ENCODE peak calls at places on chromosome 5, in eight cellular contexts. F, W, Z, C, L, M, D and N are unnamed samples.
A peak's percentile ranks its signal among the peaks of the same experiment; 100 is the strongest.

GRCh38 chr5:155080721-155081120 is 67.2 kb downstream of the KIF4B start:
- DNase-seq in F (no peak), W (no peak), Z (no peak), C (no peak), L (no peak), M (no peak), D (no peak), N (no peak)

GRCh38 chr5:54942064-54942778 is 43.2 kb downstream of the ESM1 start:
- DNase-seq in F (no peak), W (no peak), Z (no peak), C (no peak), L (no peak), M (no peak), D (no peak), N (no peak)

GRCh38 chr5:140111043-140111858 is 2.7 kb upstream of the PURA start:
- DNase-seq in F (no peak), W (no peak), Z (no peak), C (no peak), L (no peak), M (peak; percentile 6), D (no peak), N (no peak)

GRCh38 chr5:458547-459353 is 15.8 kb downstream of the EXOC3 start:
- DNase-seq in F (no peak), W (no peak), Z (peak; percentile 69), C (peak; percentile 80), L (no peak), M (no peak), D (no peak), N (peak; percentile 61)

GRCh38 chr5:14036947-14037346 is 92.5 kb upstream of the DNAH5 start:
- DNase-seq in F (no peak), W (no peak), Z (no peak), C (peak; percentile 26), L (no peak), M (no peak), D (no peak), N (no peak)

GRCh38 chr5:2797981-2798380 is 46.5 kb upstream of the IRX2 start:
- DNase-seq in F (no peak), W (no peak), Z (no peak), C (peak; percentile 68), L (no peak), M (no peak), D (no peak), N (no peak)

GRCh38 chr5:166710275-166710674 is 1581.2 kb upstream of the WWC1 start:
- DNase-seq in F (no peak), W (no peak), Z (no peak), C (no peak), L (no peak), M (no peak), D (no peak), N (no peak)

GRCh38 chr5:179915406-179915935 is 7.8 kb upstream of the TBC1D9B start:
- DNase-seq in F (no peak), W (no peak), Z (no peak), C (no peak), L (no peak), M (no peak), D (no peak), N (no peak)

GRCh38 chr5:997001-997474 is 11.6 kb upstream of the NKD2 start:
- DNase-seq in F (no peak), W (no peak), Z (no peak), C (no peak), L (no peak), M (no peak), D (no peak), N (peak; percentile 59)

GRCh38 chr5:159552751-159553150 is 222.5 kb upstream of the IL12B start:
- DNase-seq in F (no peak), W (no peak), Z (no peak), C (no peak), L (no peak), M (no peak), D (no peak), N (no peak)

GRCh38 chr5:30866142-30866541 is 327.3 kb upstream of the CDH6 start:
- DNase-seq in F (no peak), W (no peak), Z (no peak), C (no peak), L (no peak), M (no peak), D (no peak), N (no peak)

GRCh38 chr5:11182441-11183080 is 421.5 kb upstream of the DAP start:
- DNase-seq in F (no peak), W (no peak), Z (peak; percentile 51), C (no peak), L (no peak), M (peak; percentile 49), D (no peak), N (no peak)
- TF ChIP-seq CTCF in F (peak; percentile 55), W (no peak), Z (peak; percentile 32), C (peak; percentile 56), L (peak; percentile 15), M (peak; percentile 12), D (peak; percentile 17), N (no peak)

DNA sequence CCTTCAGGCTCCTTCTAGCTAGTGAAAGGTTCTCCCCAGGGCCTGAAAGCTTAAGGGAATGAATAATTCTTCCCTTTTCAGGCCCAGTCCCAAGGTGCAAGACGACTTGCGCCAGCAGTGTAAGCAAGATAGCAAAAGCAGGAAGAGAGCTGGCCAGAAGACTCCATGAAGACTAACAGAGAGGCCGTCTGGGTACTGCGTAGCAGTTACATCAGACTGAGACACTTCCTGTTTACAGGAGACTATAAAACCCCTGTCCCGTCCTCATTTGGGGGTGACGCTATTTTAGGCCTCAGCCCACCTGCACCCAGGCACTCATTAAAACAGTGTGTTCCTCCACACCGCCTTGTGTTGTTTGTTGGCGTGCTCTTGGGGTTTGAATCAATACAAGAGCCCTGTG is 90.8 kb upstream of the MOCS2 start:
- DNase-seq in F (no peak), W (no peak), Z (no peak), C (no peak), L (no peak), M (no peak), D (no peak), N (no peak)
- TF ChIP-seq CTCF in F (no peak), W (no peak), Z (no peak), C (no peak), L (no peak), M (no peak), D (no peak), N (no peak)

DNA sequence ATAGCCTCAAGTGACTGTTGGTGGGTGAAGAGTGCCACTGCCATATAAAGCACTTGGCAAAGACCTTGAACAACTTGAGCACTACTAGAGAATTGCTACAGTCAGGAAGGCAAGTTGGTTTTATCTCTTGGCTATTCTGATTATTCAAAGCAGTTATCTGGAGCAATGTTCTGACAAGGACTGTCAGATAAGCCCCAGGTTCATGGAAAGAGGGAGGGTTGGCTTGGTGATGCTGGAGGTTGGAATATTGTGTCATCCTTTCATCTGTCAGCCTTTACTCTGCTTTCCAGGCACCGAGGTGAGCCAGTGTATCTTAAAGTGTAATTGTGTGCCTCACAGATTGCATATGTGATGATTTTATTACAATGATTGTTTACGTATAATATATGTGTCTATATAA is 548.4 kb upstream of the ZNF608 start:
- DNase-seq in F (no peak), W (no peak), Z (no peak), C (no peak), L (no peak), M (no peak), D (no peak), N (no peak)
- TF ChIP-seq CTCF in F (no peak), W (no peak), Z (no peak), C (no peak), L (no peak), M (no peak), D (no peak), N (no peak)

DNA sequence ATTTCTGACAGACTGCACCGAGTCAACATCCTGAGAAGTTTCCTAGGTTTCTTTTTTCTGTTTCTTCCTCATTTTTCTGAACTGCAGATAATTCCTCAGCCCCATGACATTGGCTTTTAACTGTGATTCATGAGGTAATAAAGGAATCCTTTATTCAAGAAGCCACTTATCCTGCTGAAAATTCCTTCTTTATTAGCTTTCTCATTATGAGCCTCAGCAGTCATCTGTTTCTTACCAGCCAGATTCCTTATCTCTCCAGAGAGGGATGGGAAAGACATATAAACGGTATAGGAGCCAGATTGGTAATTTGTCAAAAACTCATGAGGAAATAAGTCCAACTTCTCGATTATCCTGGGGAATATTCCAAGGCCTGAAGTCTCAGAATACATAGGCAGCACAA is 465.3 kb downstream of the ICE1 start:
- DNase-seq in F (no peak), W (no peak), Z (no peak), C (no peak), L (no peak), M (no peak), D (no peak), N (no peak)
- TF ChIP-seq CTCF in F (no peak), W (no peak), Z (no peak), C (no peak), L (no peak), M (no peak), D (no peak), N (no peak)

GRCh38 chr5:38212307-38212706 is 46.1 kb upstream of the EGFLAM start:
- DNase-seq in F (no peak), W (no peak), Z (no peak), C (no peak), L (no peak), M (no peak), D (no peak), N (no peak)

GRCh38 chr5:38210701-38211353 is 47.5 kb upstream of the EGFLAM start:
- DNase-seq in F (no peak), W (no peak), Z (no peak), C (no peak), L (no peak), M (no peak), D (no peak), N (no peak)

GRCh38 chr5:38211354-38211710 is 47.0 kb upstream of the EGFLAM start:
- DNase-seq in F (no peak), W (no peak), Z (no peak), C (no peak), L (no peak), M (no peak), D (no peak), N (no peak)

GRCh38 chr5:38207343-38207742 is 51.0 kb upstream of the EGFLAM start:
- DNase-seq in F (no peak), W (no peak), Z (no peak), C (peak; percentile 4), L (no peak), M (no peak), D (no peak), N (no peak)

DNA sequence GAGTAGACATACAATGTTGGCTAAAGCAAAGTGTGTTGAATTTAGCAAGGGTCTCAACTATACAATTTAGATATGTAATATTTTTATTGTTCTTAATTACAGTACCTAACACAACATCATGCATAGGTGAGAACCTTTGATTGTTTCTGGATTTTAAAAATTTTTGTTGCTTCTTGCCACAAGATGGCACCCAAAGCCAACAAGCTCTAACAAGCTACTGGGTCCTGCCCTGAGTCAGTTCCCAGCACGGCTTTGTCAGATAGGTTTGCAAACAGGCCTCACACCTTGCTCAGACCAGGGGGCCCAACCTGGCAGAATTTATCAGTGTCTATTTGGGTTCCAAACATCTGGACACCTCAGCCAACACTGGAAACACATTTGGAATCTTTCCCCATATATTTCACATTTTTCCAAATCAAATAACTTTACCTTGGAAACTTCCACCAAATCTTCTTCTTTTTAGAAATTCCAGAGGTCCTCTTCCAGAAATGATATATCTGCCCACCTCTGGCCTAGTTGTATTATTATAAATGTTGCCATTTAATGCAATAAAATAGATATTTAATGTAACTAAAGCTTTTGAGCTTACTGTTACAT is 49.5 kb upstream of the EGFLAM start:
- DNase-seq in F (no peak), W (no peak), Z (peak; percentile 34), C (peak; percentile 12), L (no peak), M (peak; percentile 35), D (no peak), N (no peak)
- TF ChIP-seq CTCF in F (peak; percentile 60), W (no peak), Z (peak; percentile 24), C (peak; percentile 77), L (no peak), M (peak; percentile 33), D (peak; percentile 25), N (peak; percentile 26)